ENCODE peak calls at places on chromosomes 11 and 22, in eight cellular contexts. Q is heart right ventricle, P is uterus, N is trophoblast cell, L is left ventricle myocardium inferior, K is A549, I is H1, B is cardiac muscle cell. W is an unnamed sample.
A peak's percentile ranks its signal among the peaks of the same experiment; 100 is the strongest.

GRCh38 chr11:35639591-35640179 is 21.4 kb downstream of the FJX1 start:
- DNase-seq in Q (no peak), P (no peak), N (no peak), L (no peak), K (no peak), I (no peak), B (no peak), W (no peak)

GRCh38 chr11:69537126-69537525 is 55.7 kb downstream of the LINC01488 start:
- DNase-seq in Q (no peak), P (no peak), N (no peak), L (no peak), K (no peak), I (no peak), B (no peak), W (no peak)

GRCh38 chr22:42933783-42934144 is 76.7 kb upstream of the ARFGAP3 start:
- DNase-seq in Q (peak; percentile 62), P (no peak), N (peak; percentile 69), L (no peak), K (peak; percentile 73), I (no peak), B (peak; percentile 93), W (no peak)

GRCh38 chr11:75706260-75706729 is 11.3 kb upstream of the MOGAT2 start:
- DNase-seq in Q (peak; percentile 80), P (peak; percentile 61), N (peak; percentile 28), L (peak; percentile 68), K (peak; percentile 81), I (peak; percentile 49), B (peak; percentile 90), W (peak; percentile 56)

GRCh38 chr11:18650859-18651557 is 16.9 kb upstream of the SPTY2D1 start:
- DNase-seq in Q (no peak), P (no peak), N (peak; percentile 83), L (no peak), K (peak; percentile 80), I (peak; percentile 31), B (peak; percentile 78), W (peak; percentile 64)

GRCh38 chr11:11577246-11577855 is 44.5 kb downstream of the GALNT18 start:
- DNase-seq in Q (peak; percentile 49), P (no peak), N (no peak), L (no peak), K (no peak), I (no peak), B (peak; percentile 47), W (no peak)

GRCh38 chr11:10731064-10731680 is 19.9 kb upstream of the CTR9 start:
- DNase-seq in Q (no peak), P (no peak), N (no peak), L (no peak), K (no peak), I (no peak), B (peak; percentile 7), W (no peak)

GRCh38 chr22:40534379-40535188 is 101.9 kb downstream of the MRTFA start:
- DNase-seq in Q (no peak), P (no peak), N (no peak), L (no peak), K (no peak), I (no peak), B (peak; percentile 57), W (no peak)

GRCh38 chr11:70054020-70054419 is 24.1 kb upstream of the ANO1 start:
- DNase-seq in Q (no peak), P (no peak), N (no peak), L (no peak), K (no peak), I (no peak), B (no peak), W (no peak)

GRCh38 chr11:79219186-79220045 is 221.4 kb downstream of the TENM4 start:
- DNase-seq in Q (no peak), P (no peak), N (no peak), L (no peak), K (no peak), I (no peak), B (no peak), W (no peak)

GRCh38 chr22:21961886-21962654 is 9.4 kb upstream of the PPM1F start:
- DNase-seq in Q (no peak), P (no peak), N (no peak), L (no peak), K (peak; percentile 28), I (no peak), B (peak; percentile 20), W (no peak)

GRCh38 chr11:9231848-9232177 is 33.3 kb downstream of the DENND5A start:
- DNase-seq in Q (peak; percentile 33), P (no peak), N (no peak), L (no peak), K (no peak), I (no peak), B (peak; percentile 74), W (no peak)

GRCh38 chr11:6298605-6299004 is 21.7 kb downstream of the CAVIN3 start:
- DNase-seq in Q (peak; percentile 33), P (no peak), N (no peak), L (peak; percentile 44), K (peak; percentile 72), I (no peak), B (peak; percentile 45), W (no peak)

GRCh38 chr11:86586307-86586706 is 86.1 kb downstream of the ME3 start:
- DNase-seq in Q (no peak), P (no peak), N (no peak), L (no peak), K (no peak), I (no peak), B (no peak), W (no peak)

GRCh38 chr11:107408762-107409200 is 48.8 kb downstream of the CWF19L2 start:
- DNase-seq in Q (no peak), P (no peak), N (no peak), L (no peak), K (no peak), I (no peak), B (no peak), W (no peak)

GRCh38 chr11:56509439-56509838 is 18.3 kb upstream of the OR5M8 start:
- DNase-seq in Q (no peak), P (no peak), N (no peak), L (no peak), K (no peak), I (no peak), B (no peak), W (no peak)

GRCh38 chr11:109422755-109423113 is 744 bp downstream of the C11orf87 start:
- DNase-seq in Q (no peak), P (no peak), N (no peak), L (no peak), K (no peak), I (no peak), B (peak; percentile 26), W (no peak)
- H3K4me3 ChIP-seq in Q (peak overlapping the region; percentile 35), P (no peak overlapping the region), N (no peak overlapping the region), L (peak overlapping the region; percentile 60), K (peak overlapping the region; percentile 41), I (peak overlapping the region; percentile 61), B (peak overlapping the region; percentile 31), W (no peak overlapping the region)

DNA sequence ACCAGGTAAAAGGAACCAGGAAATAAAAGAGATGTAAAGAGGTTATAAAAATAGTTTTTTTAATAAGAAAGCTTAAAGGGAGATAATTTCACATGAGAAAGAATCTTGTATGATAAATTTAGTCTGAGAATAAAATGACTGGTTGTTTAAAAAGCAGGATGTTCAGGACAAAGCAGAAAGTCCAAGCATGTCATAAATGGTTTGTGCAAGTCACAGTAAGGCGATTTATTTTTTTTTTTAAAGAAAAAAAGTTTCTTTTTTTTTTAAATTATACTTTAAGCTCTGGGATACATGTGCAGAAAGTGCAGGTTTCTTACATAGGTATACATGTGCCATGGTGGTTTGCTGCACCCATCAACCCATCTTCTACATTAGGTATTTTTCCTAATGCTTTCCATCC is 30.8 kb downstream of the GLYATL2 start:
- DNase-seq in Q (no peak), P (no peak), N (no peak), L (no peak), K (peak; percentile 7), I (no peak), B (no peak), W (no peak)
- H3K9me3 ChIP-seq in Q (no peaks in the 10 kb centered on the region), P (no peaks in the 10 kb centered on the region), N (peaks cover 7% of the 10 kb centered on the region), L (peaks cover 65% of the 10 kb centered on the region), K (peaks cover 8% of the 10 kb centered on the region), I (peaks cover 44% of the 10 kb centered on the region), B (no peaks in the 10 kb centered on the region), W (no peaks in the 10 kb centered on the region)

GRCh38 chr22:46104881-46105493 is 45.3 kb upstream of the PPARA start:
- DNase-seq in Q (no peak), P (no peak), N (no peak), L (no peak), K (peak; percentile 73), I (no peak), B (no peak), W (no peak)
- H3K4me1 ChIP-seq in Q (peaks cover 85% of the 10 kb centered on the region), P (peaks cover 81% of the 10 kb centered on the region), N (peaks cover 2% of the 10 kb centered on the region), L (peaks cover 99% of the 10 kb centered on the region), K (peaks cover 96% of the 10 kb centered on the region), I (no peaks in the 10 kb centered on the region), B (no peaks in the 10 kb centered on the region), W (no peaks in the 10 kb centered on the region)

DNA sequence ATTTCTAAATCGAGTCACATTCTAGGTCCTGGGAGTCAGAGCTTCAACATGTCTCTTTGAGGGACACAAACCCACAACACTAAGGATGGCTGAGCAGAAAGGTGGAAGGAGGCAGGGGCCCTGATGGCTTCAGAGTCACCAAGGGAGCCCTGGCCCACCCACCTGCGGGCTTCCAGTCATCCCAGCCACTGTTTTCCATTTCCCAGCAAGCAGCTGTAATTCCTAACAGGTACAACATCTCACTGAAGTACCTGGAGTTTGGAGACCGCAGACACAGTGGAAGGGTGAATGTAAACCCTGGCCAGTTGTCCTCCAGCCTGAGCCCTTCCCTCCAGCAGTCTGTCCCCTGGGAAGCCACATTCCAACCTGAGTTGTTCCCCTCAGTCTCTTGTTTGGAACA is 562.8 kb downstream of the TBC1D22A start:
- DNase-seq in Q (no peak), P (no peak), N (no peak), L (no peak), K (no peak), I (no peak), B (no peak), W (no peak)
- H3K4me3 ChIP-seq in Q (no peak overlapping the region), P (no peak overlapping the region), N (no peak overlapping the region), L (no peak overlapping the region), K (no peak overlapping the region), I (no peak overlapping the region), B (no peak overlapping the region), W (no peak overlapping the region)

DNA sequence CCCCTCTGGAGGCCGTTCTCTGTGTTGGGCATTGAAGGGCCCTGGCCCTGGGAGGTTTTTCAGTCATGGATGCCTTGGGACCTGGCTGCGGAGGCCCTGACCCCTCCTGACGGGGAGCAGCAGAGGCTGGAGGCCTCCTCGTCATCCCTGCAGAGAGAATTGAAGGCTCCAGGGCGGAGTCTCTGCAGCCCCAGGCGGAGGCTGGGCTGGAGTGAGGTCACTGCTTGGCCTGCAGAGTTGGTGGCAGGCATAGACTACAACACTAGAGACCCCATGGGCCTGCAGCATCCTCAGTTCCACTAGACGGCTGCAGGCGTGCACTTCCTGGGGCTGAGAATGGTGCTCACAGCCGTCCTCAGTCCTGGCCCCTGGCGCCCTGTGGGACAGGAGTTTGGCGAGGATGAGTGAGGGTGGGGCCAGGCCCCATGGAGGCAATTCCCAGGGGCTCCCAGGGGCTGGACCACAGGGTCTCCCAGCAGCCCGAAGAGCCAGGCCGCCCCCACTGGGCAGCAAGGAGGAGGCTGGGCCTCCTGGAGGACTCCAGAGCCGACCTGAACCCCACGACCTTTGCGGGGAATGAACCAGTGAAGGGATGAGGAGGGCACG is 1194.9 kb downstream of the BRD1 start:
- DNase-seq in Q (no peak), P (no peak), N (no peak), L (no peak), K (no peak), I (no peak), B (no peak), W (no peak)
- H3K9me3 ChIP-seq in Q (no peaks in the 10 kb centered on the region), P (no peaks in the 10 kb centered on the region), N (peaks cover 2% of the 10 kb centered on the region), L (no peaks in the 10 kb centered on the region), K (no peaks in the 10 kb centered on the region), I (no peaks in the 10 kb centered on the region), B (no peaks in the 10 kb centered on the region), W (no peaks in the 10 kb centered on the region)

GRCh38 chr11:708511-708910 is 2.5 kb downstream of the EPS8L2 start:
- DNase-seq in Q (no peak), P (no peak), N (no peak), L (no peak), K (no peak), I (no peak), B (no peak), W (peak; percentile 10)
- H3K4me1 ChIP-seq in Q (peaks cover 18% of the 10 kb centered on the region), P (peaks cover 4% of the 10 kb centered on the region), N (peaks cover 34% of the 10 kb centered on the region), L (peaks cover 45% of the 10 kb centered on the region), K (peaks cover 74% of the 10 kb centered on the region), I (peaks cover 23% of the 10 kb centered on the region), B (peaks cover 13% of the 10 kb centered on the region), W (peaks cover 5% of the 10 kb centered on the region)

W was measured in CD4-positive, alpha-beta memory T cell.